ENCODE peak calls at places on chromosomes 1 and 21, in four cellular contexts. M is GM12878, U is K562, C is HepG2. Y is an unnamed sample.

GRCh38 chr1:156458181-156458503 is 42.4 kb downstream of the MEF2D start:
- DNase-seq in M (no peak), U (no peak), C (no peak), Y (no peak)

GRCh38 chr1:193183019-193183643 is 3.3 kb downstream of the B3GALT2 start:
- DNase-seq in M (no peak), U (peak; percentile 43), C (peak; percentile 39), Y (no peak)

GRCh38 chr1:218828125-218828650 is 345.5 kb upstream of the LYPLAL1 start:
- DNase-seq in M (no peak), U (no peak), C (no peak), Y (no peak)

GRCh38 chr1:3283849-3284248 is 170.6 kb upstream of the ARHGEF16 start:
- DNase-seq in M (no peak), U (peak; percentile 68), C (peak; percentile 10), Y (peak; percentile 77)

GRCh38 chr1:90726716-90727480 is 9.8 kb upstream of the BARHL2 start:
- DNase-seq in M (no peak), U (no peak), C (no peak), Y (no peak)

GRCh38 chr1:9196129-9197040 is 38.2 kb upstream of the H6PD start:
- DNase-seq in M (peak; percentile 67), U (peak; percentile 67), C (peak; percentile 72), Y (peak; percentile 75)

GRCh38 chr21:14699433-14700410 is 153.6 kb upstream of the SAMSN1 start:
- DNase-seq in M (no peak), U (no peak), C (peak; percentile 68), Y (no peak)

GRCh38 chr1:113195115-113195845 is 122.3 kb downstream of the LRIG2 start:
- DNase-seq in M (no peak), U (peak; percentile 2), C (no peak), Y (no peak)

GRCh38 chr1:240667351-240667750 is 55.4 kb upstream of the GREM2 start:
- DNase-seq in M (no peak), U (no peak), C (no peak), Y (no peak)

GRCh38 chr21:29601072-29601471 is 302.4 kb downstream of the BACH1 start:
- DNase-seq in M (no peak), U (no peak), C (no peak), Y (no peak)

GRCh38 chr1:172394167-172394751 is 26.2 kb upstream of the C1orf105 start:
- DNase-seq in M (peak; percentile 88), U (no peak), C (peak; percentile 4), Y (no peak)

DNA sequence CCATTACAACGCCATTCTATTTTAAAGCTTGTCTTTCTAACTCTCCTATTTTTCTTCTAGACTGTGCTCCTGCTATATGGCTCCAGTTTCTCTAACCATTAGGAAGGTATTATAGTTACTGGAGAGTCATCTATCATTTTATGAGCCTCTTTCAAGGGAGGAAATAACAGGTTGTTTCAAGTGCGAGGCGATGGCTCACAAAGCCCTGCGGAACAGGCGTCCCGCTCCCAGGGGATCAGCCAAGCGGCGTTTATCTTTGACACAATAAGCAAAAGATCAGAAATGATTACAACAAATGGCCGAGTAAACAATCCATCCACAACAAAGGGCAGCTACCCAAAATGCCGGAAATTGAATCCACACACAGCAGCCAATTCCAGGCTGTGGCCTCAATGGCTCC is 249.5 kb upstream of the POU3F1 start:
- DNase-seq in M (no peak), U (no peak), C (no peak), Y (no peak)
- TF ChIP-seq ETV6 in M (no peak), U (no peak), C (no peak), Y (no peak)

GRCh38 chr1:111504097-111504496 is 664 bp upstream of the ADORA3 start:
- DNase-seq in M (no peak), U (no peak), C (no peak), Y (no peak)

GRCh38 chr1:111506561-111506960 is 3.1 kb upstream of the ADORA3 start:
- DNase-seq in M (no peak), U (no peak), C (no peak), Y (no peak)

GRCh38 chr1:111507411-111508201 is 4.2 kb upstream of the ADORA3 start:
- DNase-seq in M (peak; percentile 82), U (peak; percentile 86), C (peak; percentile 51), Y (peak; percentile 79)

GRCh38 chr1:111503585-111504060 is at the start of the genes ADORA3 and TMIGD3:
- DNase-seq in M (no peak), U (no peak), C (no peak), Y (no peak)

DNA sequence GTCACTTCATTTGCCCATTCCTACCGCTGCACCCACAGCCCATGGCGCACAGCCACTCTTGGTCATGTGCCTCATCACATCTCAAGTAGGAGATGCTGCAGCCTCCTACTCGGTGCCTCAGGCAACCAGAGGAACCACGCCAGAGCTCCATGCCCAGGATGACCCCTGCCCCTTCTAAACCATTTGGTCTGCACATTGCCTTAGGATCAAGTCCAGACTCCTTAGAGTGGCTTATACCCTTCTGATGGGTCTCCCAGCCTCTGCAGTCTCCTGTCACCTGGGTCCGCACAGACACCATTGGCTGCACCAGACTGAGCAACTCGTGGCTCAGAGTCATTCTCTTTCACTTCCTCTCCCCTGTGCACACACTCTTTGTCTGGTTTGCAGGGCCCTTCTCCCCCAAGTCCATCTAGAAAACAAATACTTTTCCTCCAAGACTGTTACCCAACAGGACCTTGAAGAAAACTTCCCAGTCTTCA is 2.2 kb upstream of the ADORA3 start:
- DNase-seq in M (no peak), U (no peak), C (no peak), Y (no peak)
- TF ChIP-seq ETV6 in M (no peak), U (no peak), C (no peak), Y (no peak)

GRCh38 chr1:34002810-34003209 is 138.9 kb downstream of the HMGB4 start:
- DNase-seq in M (no peak), U (no peak), C (no peak), Y (no peak)
- TF ChIP-seq ETV6 in M (no peak), U (no peak), C (no peak), Y (no peak)

GRCh38 chr1:182956708-182957365 is 3.9 kb upstream of the SHCBP1L start:
- DNase-seq in M (no peak), U (no peak), C (no peak), Y (no peak)
- TF ChIP-seq ETV6 in M (no peak), U (no peak), C (no peak), Y (no peak)

GRCh38 chr21:42818328-42818749 is 61.0 kb downstream of the WDR4 start:
- DNase-seq in M (no peak), U (peak; percentile 69), C (peak; percentile 52), Y (peak; percentile 69)
- TF ChIP-seq ETV6 in M (no peak), U (no peak), C (no peak), Y (no peak)

DNA sequence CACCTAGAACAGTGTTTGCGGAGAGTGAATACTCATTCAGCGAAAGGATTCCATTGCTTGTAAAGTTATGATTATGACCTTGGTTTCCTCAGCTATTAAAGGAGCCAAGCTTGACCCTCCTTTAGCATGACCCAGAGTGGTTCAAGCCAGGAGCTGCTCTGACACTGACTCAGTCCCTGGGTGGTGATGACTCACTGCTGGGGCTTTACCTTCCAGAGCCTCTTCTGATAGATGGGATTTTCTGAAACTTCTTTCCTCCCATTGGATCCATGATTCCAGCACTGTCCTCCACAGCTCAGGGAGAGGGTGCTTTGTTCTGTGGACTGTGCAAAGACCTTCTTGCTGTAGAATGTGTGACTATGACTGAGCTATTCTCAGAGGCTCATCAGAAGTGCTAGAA is 77.4 kb downstream of the S1PR1 start:
- DNase-seq in M (no peak), U (no peak), C (no peak), Y (no peak)
- TF ChIP-seq ETV6 in M (no peak), U (no peak), C (no peak), Y (no peak)

GRCh38 chr1:86788300-86789206 is 84.2 kb downstream of the SH3GLB1 start:
- DNase-seq in M (no peak), U (no peak), C (peak; percentile 78), Y (no peak)
- TF ChIP-seq ETV6 in M (no peak), U (no peak), C (no peak), Y (no peak)

DNA sequence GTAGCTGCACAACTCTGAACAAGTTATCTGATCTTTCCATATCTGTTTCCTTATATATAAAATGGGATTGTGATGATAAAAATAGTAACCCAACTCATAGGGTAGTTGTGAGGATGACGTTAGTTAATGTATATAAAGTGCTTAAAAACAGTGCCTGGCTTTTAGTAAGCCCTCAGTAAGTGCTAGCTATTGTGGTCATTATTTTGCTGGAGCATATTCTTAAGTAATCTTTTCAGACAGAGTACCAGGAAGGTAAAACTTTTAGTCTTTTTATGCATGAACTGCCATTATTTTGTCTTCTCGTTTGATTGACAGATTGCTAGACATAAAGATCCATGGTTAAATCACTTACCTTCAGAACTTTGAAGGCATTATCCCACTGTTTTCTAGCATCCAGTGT is 62.5 kb upstream of the SIM2 start:
- DNase-seq in M (no peak), U (no peak), C (no peak), Y (no peak)
- TF ChIP-seq ETV6 in M (no peak), U (no peak), C (no peak), Y (no peak)

DNA sequence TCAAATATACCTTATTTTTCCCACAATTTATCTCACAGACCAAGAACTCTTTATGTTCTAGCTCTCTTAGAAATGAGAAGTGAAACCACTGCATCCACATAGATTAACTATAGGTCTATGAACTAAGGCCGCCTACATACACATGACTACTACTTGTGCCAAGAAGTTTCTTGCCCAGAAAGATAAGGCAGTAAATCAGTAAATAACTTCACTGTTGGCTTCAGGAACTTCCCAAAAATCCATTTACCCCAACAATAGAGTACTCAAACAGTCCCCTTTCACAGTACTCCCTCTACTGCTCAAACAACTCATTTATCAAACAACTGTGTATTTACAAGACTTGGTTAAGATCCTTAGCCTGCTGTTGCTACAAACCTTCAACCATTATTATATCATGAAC is 96.5 kb downstream of the NME7 start:
- DNase-seq in M (no peak), U (no peak), C (no peak), Y (no peak)
- TF ChIP-seq ETV6 in M (no peak), U (no peak), C (no peak), Y (no peak)